ENCODE peak calls at places on chromosome 1, in six cellular contexts. B is ovary; Z is CD8-positive, alpha-beta T cell; N is A549; M is heart left ventricle; L is cardiac muscle cell. Y is an unnamed sample.

GRCh38 chr1:38652217-38652616 is 207.4 kb downstream of the RRAGC start:
- DNase-seq in M (no peak), L (no peak), B (no peak), Z (no peak), N (no peak), Y (no peak)

GRCh38 chr1:196160066-196160795 is 448.0 kb downstream of the KCNT2 start:
- DNase-seq in L (peak; percentile 82), N (no peak), M (no peak), B (no peak), Z (no peak), Y (no peak)

GRCh38 chr1:164683235-164683634 is 124.3 kb downstream of the PBX1 start:
- DNase-seq in N (no peak), B (no peak), L (no peak), M (no peak), Z (no peak), Y (no peak)

GRCh38 chr1:59879556-59879955 is 47.0 kb downstream of the CYP2J2 start:
- DNase-seq in L (peak; percentile 90), B (peak; percentile 44), Z (peak; percentile 7), N (peak; percentile 11), M (peak; percentile 41), Y (peak; percentile 76)

GRCh38 chr1:207804746-207805468 is 53.1 kb downstream of the CD46 start:
- DNase-seq in L (no peak), M (no peak), N (no peak), B (no peak), Z (no peak), Y (no peak)

GRCh38 chr1:99820546-99820945 is 29.6 kb upstream of the AGL start:
- DNase-seq in B (no peak), M (no peak), L (no peak), N (no peak), Z (no peak), Y (no peak)

GRCh38 chr1:12634696-12635202 is 9.1 kb upstream of the AADACL4 start:
- DNase-seq in N (no peak), M (no peak), Z (no peak), B (no peak), L (no peak), Y (no peak)

GRCh38 chr1:56774067-56774609 is 45.1 kb downstream of the FYB2 start:
- DNase-seq in N (no peak), L (no peak), M (no peak), Z (no peak), B (no peak), Y (no peak)

GRCh38 chr1:92315766-92316413 is 17.0 kb downstream of the RPAP2 start:
- DNase-seq in L (no peak), M (no peak), B (no peak), N (no peak), Z (peak; percentile 13), Y (peak; percentile 23)

GRCh38 chr1:38455829-38456563 is 403.6 kb downstream of the RRAGC start:
- DNase-seq in N (no peak), L (no peak), M (no peak), B (no peak), Z (no peak), Y (no peak)

GRCh38 chr1:209627349-209628196 is 24.7 kb downstream of the LAMB3 start:
- DNase-seq in L (peak; percentile 79), N (peak; percentile 68), B (peak; percentile 90), M (peak; percentile 78), Z (peak; percentile 45), Y (peak; percentile 75)

GRCh38 chr1:46341222-46342083 is 846 bp downstream of the NSUN4 start:
- DNase-seq in N (no peak), Z (no peak), L (no peak), B (peak; percentile 46), M (peak; percentile 13), Y (peak; percentile 37)

GRCh38 chr1:223770621-223771315 is 58.4 kb downstream of the CAPN2 start:
- DNase-seq in N (no peak), L (no peak), B (no peak), M (no peak), Z (no peak), Y (no peak)

GRCh38 chr1:51973587-51974474 is 16.7 kb downstream of the RAB3B start:
- DNase-seq in L (no peak), Z (no peak), M (no peak), N (no peak), B (no peak), Y (no peak)

GRCh38 chr1:2781627-2782026 is 19.9 kb downstream of the TTC34 start:
- DNase-seq in L (no peak), N (no peak), Z (no peak), M (no peak), B (no peak), Y (no peak)

GRCh38 chr1:197994907-197995407 is 77.8 kb downstream of the LHX9 start:
- DNase-seq in M (no peak), Z (no peak), L (no peak), N (peak; percentile 31), B (no peak), Y (no peak)

GRCh38 chr1:40860706-40861226 is 1.4 kb downstream of the CITED4 start:
- DNase-seq in N (no peak), L (no peak), Z (no peak), M (no peak), B (peak; percentile 49), Y (peak; percentile 37)

GRCh38 chr1:8986814-8987190 is 39.4 kb downstream of the SLC2A7 start:
- DNase-seq in Z (no peak), B (no peak), L (no peak), M (no peak), N (no peak), Y (no peak)

GRCh38 chr1:8384577-8384976 is 66.7 kb downstream of the SLC45A1 start:
- DNase-seq in M (no peak), N (no peak), B (no peak), Z (no peak), L (no peak), Y (no peak)

GRCh38 chr1:93880731-93881130 is 1.7 kb upstream of the DNTTIP2 start:
- DNase-seq in L (no peak), N (no peak), Z (no peak), B (no peak), M (no peak), Y (no peak)

GRCh38 chr1:230281531-230281930 is 144.6 kb downstream of the PGBD5 start:
- DNase-seq in Z (no peak), L (no peak), B (peak; percentile 63), M (no peak), N (no peak), Y (peak; percentile 34)

GRCh38 chr1:6860401-6860800 is 75.1 kb downstream of the CAMTA1 start:
- DNase-seq in N (no peak), M (no peak), L (peak; percentile 71), B (no peak), Z (no peak), Y (no peak)

GRCh38 chr1:83818916-83819315 is 180.0 kb downstream of the TTLL7 start:
- DNase-seq in N (no peak), B (no peak), L (peak; percentile 58), M (no peak), Z (no peak), Y (no peak)

GRCh38 chr1:212060632-212061472 is 25.3 kb downstream of the DTL start:
- DNase-seq in B (no peak), Z (no peak), L (no peak), N (no peak), M (no peak), Y (no peak)

GRCh38 chr1:58874757-58875755 is 91.2 kb upstream of the JUN start:
- DNase-seq in B (no peak), Z (no peak), M (peak; percentile 43), L (peak; percentile 85), N (no peak), Y (no peak)

GRCh38 chr1:192530254-192530653 is 45.3 kb upstream of the RGS1 start:
- DNase-seq in L (peak; percentile 53), B (no peak), N (no peak), Z (no peak), M (no peak), Y (no peak)

GRCh38 chr1:213474054-213474453 is 423.0 kb downstream of the RPS6KC1 start:
- DNase-seq in Z (no peak), L (peak; percentile 47), M (peak; percentile 70), B (peak; percentile 52), N (no peak), Y (no peak)

GRCh38 chr1:44507490-44508396 is 102.7 kb downstream of the RNF220 start:
- DNase-seq in Z (no peak), M (no peak), N (no peak), B (no peak), L (no peak), Y (no peak)

GRCh38 chr1:162829268-162829667 is 31.7 kb downstream of the CCDC190 start:
- DNase-seq in B (no peak), Z (no peak), M (no peak), L (no peak), N (no peak), Y (no peak)

GRCh38 chr1:156892190-156893047 is 1.1 kb upstream of the PEAR1 start:
- DNase-seq in M (peak; percentile 94), B (peak; percentile 97), L (peak; percentile 96), N (peak; percentile 89), Z (peak; percentile 65), Y (peak; percentile 94)
- H3K4me3 ChIP-seq in M (peak overlapping the region; percentile 91), B (peak overlapping the region; percentile 39), L (no peak overlapping the region), N (peak overlapping the region; percentile 19), Z (peak overlapping the region; percentile 36), Y (no peak overlapping the region)

GRCh38 chr1:110634086-110634454 is 27.9 kb upstream of the KCNA2 start:
- DNase-seq in M (no peak), Z (no peak), B (no peak), N (no peak), L (no peak), Y (no peak)
- H3K4me1 ChIP-seq in M (peaks cover 15% of the 10 kb centered on the region), Z (peaks cover 84% of the 10 kb centered on the region), B (peaks cover 9% of the 10 kb centered on the region), N (no peaks in the 10 kb centered on the region), L (no peaks in the 10 kb centered on the region), Y (peaks cover 9% of the 10 kb centered on the region)

DNA sequence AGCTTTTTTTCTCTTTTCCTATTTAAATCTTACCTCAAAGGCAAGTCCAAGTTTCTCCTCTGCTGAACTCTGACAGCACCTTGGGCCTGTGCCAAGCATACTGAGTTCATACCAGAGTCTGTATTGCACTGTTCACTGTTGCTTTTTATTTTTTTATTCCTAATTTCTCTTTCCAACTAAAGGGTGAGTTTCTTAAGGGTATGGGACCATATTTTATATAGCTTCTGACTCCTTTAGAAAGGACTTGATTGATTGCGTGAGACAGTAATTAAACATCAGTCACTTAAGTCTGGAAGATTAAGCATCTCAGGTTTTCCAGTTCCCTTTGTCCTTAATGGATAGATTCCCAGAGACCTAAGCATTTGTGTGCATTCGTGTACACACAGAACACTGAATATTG is 69.9 kb downstream of the CACHD1 start:
- DNase-seq in B (peak; percentile 80), N (no peak), Z (no peak), M (peak; percentile 75), L (peak; percentile 87), Y (peak; percentile 39)
- H3K4me3 ChIP-seq in B (peak overlapping the region; percentile 0), N (no peak overlapping the region), Z (no peak overlapping the region), M (peak overlapping the region; percentile 50), L (no peak overlapping the region), Y (no peak overlapping the region)

GRCh38 chr1:160406131-160406968 is 6.0 kb downstream of the VANGL2 start:
- DNase-seq in L (no peak), N (no peak), B (no peak), Z (no peak), M (no peak), Y (no peak)

GRCh38 chr1:160404094-160404493 is 3.7 kb downstream of the VANGL2 start:
- DNase-seq in Z (no peak), B (no peak), L (no peak), M (no peak), N (no peak), Y (no peak)

GRCh38 chr1:160403244-160403643 is 2.9 kb downstream of the VANGL2 start:
- DNase-seq in M (no peak), L (peak; percentile 50), N (no peak), Z (no peak), B (no peak), Y (no peak)

GRCh38 chr1:160407819-160408801 is 7.7 kb downstream of the VANGL2 start:
- DNase-seq in M (no peak), N (no peak), B (no peak), Z (no peak), L (peak; percentile 20), Y (peak; percentile 48)

GRCh38 chr1:160405331-160405877 is 5.0 kb downstream of the VANGL2 start:
- DNase-seq in N (no peak), B (no peak), Z (no peak), L (no peak), M (no peak), Y (no peak)
- H3K4me1 ChIP-seq in N (peaks cover 23% of the 10 kb centered on the region), B (peaks cover 10% of the 10 kb centered on the region), Z (peaks cover 8% of the 10 kb centered on the region), L (peaks cover 18% of the 10 kb centered on the region), M (peaks cover 34% of the 10 kb centered on the region), Y (peaks cover 8% of the 10 kb centered on the region)

Y was measured in mucosa of descending colon.